ENCODE peak calls at places on chromosomes 2 and 18, in eight cellular contexts. E is HCT116, X is HepG2, Y is H1, S is K562, N is endothelial cell of umbilical vein, C is GM12878, M is SK-N-SH. R is an unnamed sample.

GRCh38 chr18:75132931-75133525 is 75.9 kb downstream of the PTGR3 start:
- DNase-seq in Y (peak), M (no peak), C (no peak), E (no peak), X (no peak), N (no peak), S (no peak), R (no peak)

GRCh38 chr2:65043001-65043400 is 13.2 kb upstream of the CEP68 start:
- DNase-seq in S (no peak), Y (no peak), C (no peak), N (peak), M (no peak), X (no peak), E (no peak), R (no peak)

GRCh38 chr2:222180619-222181018 is 118.2 kb downstream of the PAX3 start:
- DNase-seq in Y (no peak), C (no peak), M (no peak), N (no peak), S (no peak), E (no peak), X (no peak), R (no peak)

GRCh38 chr2:24404582-24404981 is 44.2 kb upstream of the ITSN2 start:
- DNase-seq in E (no peak), C (no peak), S (no peak), Y (no peak), N (no peak), X (no peak), M (no peak), R (no peak)

GRCh38 chr2:71250945-71251344 is 24.0 kb upstream of the PAIP2B start:
- DNase-seq in N (no peak), X (no peak), S (no peak), E (no peak), M (no peak), Y (no peak), C (no peak), R (no peak)

GRCh38 chr2:26994975-26995374 is 24.5 kb downstream of the MAPRE3 start:
- DNase-seq in X (no peak), Y (no peak), M (no peak), C (no peak), N (no peak), S (no peak), E (no peak), R (no peak)

GRCh38 chr2:111694690-111695089 is 189.3 kb downstream of the ANAPC1 start:
- DNase-seq in S (no peak), X (no peak), N (peak), Y (no peak), C (no peak), E (no peak), M (no peak), R (no peak)

GRCh38 chr2:8408560-8409460 is 273.0 kb upstream of the ID2 start:
- DNase-seq in N (no peak), C (peak), E (no peak), S (no peak), X (no peak), M (no peak), Y (no peak), R (no peak)

GRCh38 chr18:59994357-59994756 is 94.6 kb downstream of the PMAIP1 start:
- DNase-seq in S (no peak), M (no peak), X (no peak), Y (no peak), E (peak), N (no peak), C (no peak), R (no peak)

GRCh38 chr18:35851286-35851967 is 121.1 kb upstream of the RMP24 start:
- DNase-seq in X (no peak), C (no peak), S (no peak), N (no peak), E (no peak), Y (peak), M (no peak), R (no peak)

GRCh38 chr2:218980800-218981389 is 4.1 kb downstream of the FEV start:
- DNase-seq in X (no peak), M (peak), S (no peak), C (no peak), Y (no peak), E (no peak), N (no peak), R (no peak)

GRCh38 chr2:240204431-240205276 is 64.2 kb upstream of the OTOS start:
- DNase-seq in S (no peak), E (no peak), Y (no peak), M (no peak), N (no peak), X (no peak), C (no peak), R (no peak)

DNA sequence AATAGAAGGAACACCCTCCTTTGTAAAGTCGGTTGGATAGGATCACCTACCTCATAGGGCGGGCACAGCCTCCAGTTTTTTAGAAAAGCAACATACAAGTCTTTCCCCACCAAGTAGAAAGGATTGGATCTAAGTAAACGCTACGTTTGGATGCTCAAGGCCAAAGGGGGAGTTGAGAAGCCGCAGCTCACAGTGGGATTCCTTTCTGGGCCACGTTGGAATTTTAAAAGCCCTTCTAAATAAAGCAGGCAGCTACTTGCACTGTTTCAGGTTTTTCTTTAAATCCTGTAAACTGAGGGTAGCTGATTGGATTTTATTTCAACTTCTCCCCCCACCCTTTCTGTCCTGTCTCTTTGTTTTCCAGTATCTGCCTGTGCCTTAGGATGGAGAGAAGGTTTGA is 44.2 kb downstream of the SH3BP4 start:
- DNase-seq in N (no peak), X (peak), E (no peak), M (no peak), Y (no peak), C (no peak), S (no peak), R (no peak)
- TF ChIP-seq POLR2AphosphoS5 in N (no peak), X (no peak), E (no peak), M (no peak), Y (no peak), C (no peak), S (no peak), R (no peak)

GRCh38 chr18:63604791-63605567 is 17.8 kb downstream of the SERPINB13 start:
- DNase-seq in S (no peak), Y (no peak), M (no peak), N (no peak), X (no peak), E (peak), C (no peak), R (no peak)
- H3K9ac ChIP-seq in S (no peak), Y (no peak), M (no peak), N (no peak), X (no peak), E (no peak), C (no peak), R (no peak)

DNA sequence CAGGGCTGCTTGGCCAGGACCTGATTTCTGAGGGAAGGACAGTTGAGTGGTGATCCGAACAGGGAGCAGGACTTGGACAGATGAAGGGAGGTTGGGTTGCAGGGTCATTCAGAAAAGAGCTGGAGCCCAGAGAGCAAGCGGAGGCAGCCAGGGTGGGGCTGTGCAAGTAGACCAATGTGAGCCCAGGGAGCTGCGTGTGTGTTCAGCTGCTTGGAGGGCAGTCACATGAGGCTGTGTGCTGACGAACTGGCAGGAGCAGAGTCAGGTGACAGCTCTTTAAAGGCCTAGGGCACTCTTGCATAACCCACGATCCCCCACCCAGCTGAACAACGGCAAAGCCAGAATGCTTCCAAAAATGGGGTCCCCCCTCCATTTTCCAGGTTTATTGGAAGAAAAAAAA is 4.6 kb upstream of the MLPH start:
- DNase-seq in S (no peak), X (peak), C (no peak), E (no peak), M (peak), N (no peak), Y (no peak), R (no peak)
- H3K27ac ChIP-seq in S (no peak), X (no peak), C (no peak), E (no peak), M (peak), N (no peak), Y (no peak), R (no peak)

DNA sequence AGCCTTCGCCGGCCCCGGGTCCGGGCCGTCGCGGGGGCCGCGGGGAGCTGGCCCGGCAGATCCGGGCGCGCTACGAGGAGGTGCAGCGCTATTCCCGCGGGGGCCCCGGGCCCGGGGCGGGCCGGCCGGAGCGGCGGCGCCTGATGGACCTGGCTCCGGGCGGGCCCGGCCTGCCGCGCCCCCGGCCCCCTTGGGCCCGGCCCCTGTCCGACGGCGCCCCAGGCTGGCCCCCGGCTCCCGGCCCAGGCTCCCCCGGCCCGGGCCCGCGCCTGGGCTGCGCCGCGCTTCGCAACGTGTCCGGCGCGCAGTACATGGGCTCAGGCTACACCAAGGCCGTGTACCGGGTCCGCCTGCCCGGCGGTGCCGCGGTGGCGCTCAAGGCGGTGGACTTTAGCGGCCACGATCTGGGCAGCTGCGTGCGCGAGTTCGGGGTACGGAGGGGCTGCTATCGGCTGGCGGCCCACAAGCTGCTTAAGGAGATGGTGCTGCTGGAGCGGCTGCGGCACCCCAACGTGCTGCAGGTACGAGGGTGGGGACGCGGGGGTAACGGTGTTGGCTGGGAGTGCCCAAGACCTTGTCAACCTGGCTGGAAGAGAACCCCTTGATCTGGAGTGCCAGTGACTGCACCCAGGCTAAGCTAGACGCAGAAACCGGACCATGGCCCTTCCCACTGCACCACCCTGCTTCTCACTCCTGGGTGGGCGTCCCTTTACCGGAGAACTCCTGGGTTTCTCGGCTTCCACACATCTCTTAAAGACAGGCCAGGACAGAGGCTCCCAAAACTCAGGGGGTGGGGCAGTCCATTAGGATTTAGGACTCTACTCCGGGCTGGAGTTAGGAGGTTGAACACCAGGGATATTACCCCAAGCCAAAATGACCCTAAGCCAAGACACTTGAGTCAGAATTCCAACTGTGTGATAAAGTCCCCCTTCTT is 764 bp downstream of the PKDCC start:
- DNase-seq in S (no peak), C (no peak), E (no peak), M (peak), N (peak), X (no peak), Y (no peak), R (no peak)
- TF ChIP-seq POLR2AphosphoS5 in S (no peak), C (no peak), E (no peak), M (no peak), N (no peak), X (no peak), Y (no peak), R (no peak)